ENCODE peak calls at places on chromosomes 4 and X, in four cellular contexts. One of them, this sample, is unnamed.

GRCh38 chr4:110615366-110616161 is 7.3 kb downstream of the PITX2 start:
- DNase-seq in K562: no peak
- DNase-seq in SK-N-SH: no peak
- DNase-seq in GM12878: no peak
- DNase-seq in this sample: no peak

GRCh38 chrX:118420462-118420861 is 74.6 kb downstream of the WDR44 start:
- DNase-seq in K562: no peak
- DNase-seq in SK-N-SH: no peak
- DNase-seq in GM12878: no peak
- DNase-seq in this sample: no peak

GRCh38 chr4:845233-845835 is 19.4 kb upstream of the CPLX1 start:
- DNase-seq in K562: no peak
- DNase-seq in SK-N-SH: no peak
- DNase-seq in GM12878: no peak
- DNase-seq in this sample: no peak

GRCh38 chr4:158535130-158535614 is 13.5 kb downstream of the RXFP1 start:
- DNase-seq in K562: peak; percentile 23
- DNase-seq in SK-N-SH: no peak
- DNase-seq in GM12878: no peak
- DNase-seq in this sample: no peak

GRCh38 chr4:184417802-184418511 is 56.4 kb downstream of the IRF2 start:
- DNase-seq in K562: peak; percentile 49
- DNase-seq in SK-N-SH: no peak
- DNase-seq in GM12878: peak; percentile 78
- DNase-seq in this sample: peak; percentile 27

GRCh38 chr4:24980064-24980690 is 50.6 kb downstream of the LGI2 start:
- DNase-seq in K562: peak; percentile 65
- DNase-seq in SK-N-SH: peak; percentile 53
- DNase-seq in GM12878: peak; percentile 19
- DNase-seq in this sample: peak; percentile 33

GRCh38 chrX:42495139-42495538 is 282.8 kb downstream of the PPP1R2C start:
- DNase-seq in K562: no peak
- DNase-seq in SK-N-SH: no peak
- DNase-seq in GM12878: no peak
- DNase-seq in this sample: no peak

GRCh38 chr4:177566691-177567090 is 124.5 kb upstream of the AGA start:
- DNase-seq in K562: no peak
- DNase-seq in SK-N-SH: no peak
- DNase-seq in GM12878: no peak
- DNase-seq in this sample: no peak

GRCh38 chrX:152926923-152927322 is 29.1 kb downstream of the ZNF185 start:
- DNase-seq in K562: no peak
- DNase-seq in SK-N-SH: no peak
- DNase-seq in GM12878: no peak
- DNase-seq in this sample: no peak

GRCh38 chr4:28730304-28730703 is 1869.7 kb downstream of the STIM2 start:
- DNase-seq in K562: no peak
- DNase-seq in SK-N-SH: no peak
- DNase-seq in GM12878: no peak
- DNase-seq in this sample: no peak

GRCh38 chrX:100316987-100317386 is 93.1 kb downstream of the PCDH19 start:
- DNase-seq in K562: no peak
- DNase-seq in SK-N-SH: no peak
- DNase-seq in GM12878: no peak
- DNase-seq in this sample: no peak

GRCh38 chrX:146934256-146934655 is 119.7 kb upstream of the CXorf51A start:
- DNase-seq in K562: no peak
- DNase-seq in SK-N-SH: no peak
- DNase-seq in GM12878: no peak
- DNase-seq in this sample: no peak

GRCh38 chr4:36665985-36666384 is 384.6 kb downstream of the DTHD1 start:
- DNase-seq in K562: no peak
- DNase-seq in SK-N-SH: no peak
- DNase-seq in GM12878: no peak
- DNase-seq in this sample: no peak

GRCh38 chrX:821311-822178 is 191.0 kb downstream of the SHOX start:
- DNase-seq in K562: no peak
- DNase-seq in SK-N-SH: no peak
- DNase-seq in GM12878: no peak
- DNase-seq in this sample: no peak

GRCh38 chr4:112938461-112939058 is 110.9 kb upstream of the ANK2 start:
- DNase-seq in K562: peak; percentile 7
- DNase-seq in SK-N-SH: peak; percentile 38
- DNase-seq in GM12878: no peak
- DNase-seq in this sample: peak; percentile 14

GRCh38 chr4:72119946-72120345 is 88.1 kb downstream of the NPFFR2 start:
- DNase-seq in K562: no peak
- DNase-seq in SK-N-SH: no peak
- DNase-seq in GM12878: no peak
- DNase-seq in this sample: no peak

GRCh38 chr4:144954224-144954623 is 143.8 kb downstream of the ANAPC10 start:
- DNase-seq in K562: no peak
- DNase-seq in SK-N-SH: no peak
- DNase-seq in GM12878: no peak
- DNase-seq in this sample: no peak

GRCh38 chr4:185903205-185903604 is 91.2 kb upstream of the SORBS2 start:
- DNase-seq in K562: no peak
- DNase-seq in SK-N-SH: no peak
- DNase-seq in GM12878: no peak
- DNase-seq in this sample: no peak

GRCh38 chrX:154374361-154375155 is at the start of gene FLNA:
- DNase-seq in K562: peak; percentile 61
- DNase-seq in SK-N-SH: peak; percentile 61
- DNase-seq in GM12878: no peak
- DNase-seq in this sample: no peak

GRCh38 chr4:174578366-174578765 is 56.1 kb upstream of the HPGD start:
- DNase-seq in K562: no peak
- DNase-seq in SK-N-SH: no peak
- DNase-seq in GM12878: no peak
- DNase-seq in this sample: no peak

DNA sequence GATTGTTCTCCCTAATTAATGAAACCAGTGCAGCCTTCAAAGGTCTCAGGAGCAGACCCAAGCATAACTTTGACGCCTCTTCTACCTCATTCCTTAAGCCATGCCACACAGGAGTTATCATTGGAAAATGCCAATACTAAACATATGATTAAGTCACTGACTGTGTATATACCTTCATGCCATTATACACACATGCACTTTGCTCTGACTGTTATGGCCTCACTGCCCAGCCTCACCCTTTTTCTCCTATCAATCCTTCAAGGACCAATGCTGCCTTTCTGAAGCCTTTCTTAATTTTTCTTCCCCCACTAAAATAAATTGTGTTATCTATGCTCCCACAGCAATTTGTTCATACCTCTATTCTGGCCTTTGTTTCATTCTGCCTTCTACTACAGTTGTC is 725.6 kb downstream of the RPA4 start:
- DNase-seq in K562: no peak
- DNase-seq in SK-N-SH: no peak
- DNase-seq in GM12878: no peak
- DNase-seq in this sample: no peak
- TF ChIP-seq MAX in K562: no peak
- TF ChIP-seq MAX in SK-N-SH: no peak
- TF ChIP-seq MAX in GM12878: no peak
- TF ChIP-seq MAX in this sample: no peak

GRCh38 chr4:123746981-123747380 is 350.4 kb downstream of the SPRY1 start:
- DNase-seq in K562: no peak
- DNase-seq in SK-N-SH: no peak
- DNase-seq in GM12878: no peak
- DNase-seq in this sample: no peak

GRCh38 chr4:123743821-123744220 is 347.2 kb downstream of the SPRY1 start:
- DNase-seq in K562: no peak
- DNase-seq in SK-N-SH: peak; percentile 8
- DNase-seq in GM12878: no peak
- DNase-seq in this sample: no peak

GRCh38 chr4:123741906-123742305 is 345.3 kb downstream of the SPRY1 start:
- DNase-seq in K562: no peak
- DNase-seq in SK-N-SH: no peak
- DNase-seq in GM12878: no peak
- DNase-seq in this sample: no peak

GRCh38 chr4:123748806-123749205 is 352.2 kb downstream of the SPRY1 start:
- DNase-seq in K562: no peak
- DNase-seq in SK-N-SH: no peak
- DNase-seq in GM12878: no peak
- DNase-seq in this sample: no peak

DNA sequence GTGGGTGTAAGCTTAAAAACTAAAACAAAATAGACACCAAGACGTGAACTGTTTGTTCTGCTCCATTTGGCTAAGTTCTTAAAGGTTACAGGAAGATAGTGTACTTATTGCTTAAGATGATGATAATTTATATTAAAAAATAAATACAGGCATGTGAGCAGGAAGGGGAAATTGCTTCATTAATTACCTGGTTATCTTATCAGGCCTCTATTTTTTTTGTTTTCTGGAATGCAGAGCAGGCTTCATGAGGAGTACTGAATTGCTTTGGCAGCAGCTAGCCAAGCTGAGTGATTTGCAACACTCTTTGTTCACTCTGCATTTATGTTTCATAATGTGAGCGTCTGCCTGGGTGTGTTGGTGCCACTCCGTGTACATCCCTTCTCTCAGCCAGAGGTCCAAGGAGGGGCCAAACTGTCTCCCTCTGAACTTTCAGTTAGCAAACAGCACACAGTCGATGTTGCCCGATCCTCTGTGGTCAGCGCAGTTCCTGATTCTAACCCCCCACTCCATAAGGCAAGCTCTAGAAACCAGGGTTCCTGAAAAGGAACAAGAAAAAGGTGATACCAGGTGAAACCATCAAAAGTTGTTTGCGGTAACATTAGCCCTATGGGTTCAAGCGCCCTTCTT is 348.2 kb downstream of the SPRY1 start:
- DNase-seq in K562: no peak
- DNase-seq in SK-N-SH: no peak
- DNase-seq in GM12878: no peak
- DNase-seq in this sample: peak; percentile 38
- TF ChIP-seq FOXM1 in K562: no peak
- TF ChIP-seq FOXM1 in SK-N-SH: no peak
- TF ChIP-seq FOXM1 in GM12878: no peak
- TF ChIP-seq FOXM1 in this sample: no peak

DNA sequence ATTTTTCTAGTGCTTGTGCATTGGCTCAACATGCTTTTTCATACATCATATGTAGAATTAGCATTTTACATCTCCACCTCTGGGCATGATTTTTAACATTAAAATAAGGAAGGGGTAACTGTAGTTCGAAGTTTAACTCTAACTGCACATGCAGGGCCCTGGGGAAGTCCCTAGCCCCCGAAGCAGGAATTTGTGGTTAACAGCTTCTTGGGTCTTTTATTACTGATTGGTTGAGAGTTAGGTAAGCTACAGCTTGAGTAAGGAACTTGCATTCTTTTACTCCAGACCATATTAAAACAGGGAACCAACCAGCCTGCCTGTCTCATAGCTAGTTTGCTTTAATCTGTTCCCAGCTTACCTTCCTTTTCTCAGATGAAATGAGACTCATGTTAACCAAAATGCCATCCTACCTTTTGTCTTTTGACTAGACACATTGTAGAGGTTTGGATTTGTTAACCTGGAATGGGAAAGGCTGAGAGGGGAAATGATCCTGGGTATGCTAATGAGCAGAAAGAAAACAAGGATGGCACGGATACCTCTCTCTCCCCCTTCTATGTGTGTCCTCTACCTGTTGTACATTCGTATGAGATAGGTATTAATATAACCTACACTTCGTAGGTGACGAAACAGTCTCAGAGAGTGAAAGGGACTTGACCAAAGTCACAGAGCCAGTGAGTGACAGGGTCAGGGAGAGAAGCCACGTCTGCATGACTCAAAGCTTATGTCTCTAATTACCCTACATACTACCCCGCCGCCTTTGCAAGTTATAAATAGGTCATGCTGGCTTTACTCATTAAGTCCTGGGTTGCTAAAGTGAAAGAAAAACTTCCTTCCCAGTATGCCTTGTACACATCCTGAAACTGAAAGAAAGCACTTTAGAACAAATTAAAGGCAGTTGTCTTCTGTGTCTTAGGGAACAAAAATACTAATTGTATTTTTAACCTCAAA is 119.5 kb upstream of the AFF2 start:
- DNase-seq in K562: no peak
- DNase-seq in SK-N-SH: no peak
- DNase-seq in GM12878: peak; percentile 55
- DNase-seq in this sample: no peak
- TF ChIP-seq MAX in K562: no peak
- TF ChIP-seq MAX in SK-N-SH: no peak
- TF ChIP-seq MAX in GM12878: no peak
- TF ChIP-seq MAX in this sample: no peak

DNA sequence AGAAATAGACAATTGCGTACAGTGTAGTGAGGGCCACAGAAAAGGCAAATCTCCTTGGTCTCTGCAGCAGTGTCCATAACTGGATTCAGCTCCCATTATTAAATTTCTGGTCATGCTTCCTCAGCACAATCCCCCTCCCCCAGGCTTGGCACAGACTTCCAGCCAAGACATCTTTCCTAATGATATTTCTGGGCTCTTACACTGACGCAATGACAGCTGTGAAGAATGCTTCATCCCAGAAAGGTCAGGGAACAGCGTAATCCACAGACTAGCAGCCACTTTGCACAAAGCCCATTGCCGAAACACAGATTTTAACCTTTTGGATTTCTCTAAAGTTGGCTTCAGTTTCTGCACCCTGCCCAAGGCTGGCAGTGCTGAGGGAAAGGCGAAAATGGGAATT is 597.6 kb upstream of the CPEB2 start:
- DNase-seq in K562: no peak
- DNase-seq in SK-N-SH: no peak
- DNase-seq in GM12878: no peak
- DNase-seq in this sample: no peak
- TF ChIP-seq FOXM1 in K562: no peak
- TF ChIP-seq FOXM1 in SK-N-SH: no peak
- TF ChIP-seq FOXM1 in GM12878: no peak
- TF ChIP-seq FOXM1 in this sample: no peak

GRCh38 chrX:2707334-2707760 is 16.3 kb downstream of the CD99 start:
- DNase-seq in K562: peak; percentile 19
- DNase-seq in SK-N-SH: peak; percentile 67
- DNase-seq in GM12878: peak; percentile 95
- DNase-seq in this sample: peak; percentile 84
- TF ChIP-seq MAX in K562: peak; percentile 76
- TF ChIP-seq MAX in SK-N-SH: peak; percentile 53
- TF ChIP-seq MAX in GM12878: peak; percentile 42
- TF ChIP-seq MAX in this sample: peak; percentile 63

GRCh38 chr4:69116645-69117321 is 20.5 kb downstream of the UGT2B7 start:
- DNase-seq in K562: no peak
- DNase-seq in SK-N-SH: no peak
- DNase-seq in GM12878: no peak
- DNase-seq in this sample: no peak
- TF ChIP-seq FOXM1 in K562: no peak
- TF ChIP-seq FOXM1 in SK-N-SH: no peak
- TF ChIP-seq FOXM1 in GM12878: no peak
- TF ChIP-seq FOXM1 in this sample: no peak

GRCh38 chr4:61805979-61806378 is 605.9 kb downstream of the ADGRL3 start:
- DNase-seq in K562: no peak
- DNase-seq in SK-N-SH: no peak
- DNase-seq in GM12878: no peak
- DNase-seq in this sample: no peak
- TF ChIP-seq MAX in K562: no peak
- TF ChIP-seq MAX in SK-N-SH: no peak
- TF ChIP-seq MAX in GM12878: no peak
- TF ChIP-seq MAX in this sample: no peak

This sample was measured in HepG2.